ENCODE peak calls at places on chromosome 3, in four cellular contexts. S, B, L and G are unnamed samples.

GRCh38 chr3:57151021-57151449 is 14.1 kb downstream of the IL17RD start:
- DNase-seq in L (no peak), B (peak), S (peak), G (peak)

GRCh38 chr3:134009345-134010000 is 20.3 kb downstream of the SLCO2A1 start:
- DNase-seq in B (peak), L (no peak), S (peak), G (no peak)

GRCh38 chr3:108705045-108705444 is 52.2 kb downstream of the RETNLB start:
- DNase-seq in B (no peak), L (no peak), S (no peak), G (no peak)

GRCh38 chr3:64437126-64437525 is 211.9 kb upstream of the PRICKLE2 start:
- DNase-seq in S (no peak), L (no peak), B (no peak), G (no peak)

GRCh38 chr3:151838574-151839312 is 24.8 kb downstream of the AADAC start:
- DNase-seq in B (peak), S (peak), L (peak), G (peak)

GRCh38 chr3:79094654-79095053 is 673.1 kb downstream of the ROBO1 start:
- DNase-seq in L (no peak), S (no peak), B (no peak), G (no peak)

GRCh38 chr3:14452676-14453367 is 50.4 kb downstream of the SLC6A6 start:
- DNase-seq in B (peak), S (peak), L (no peak), G (peak)

GRCh38 chr3:49656541-49657112 is 17.5 kb upstream of the APEH start:
- DNase-seq in S (no peak), B (no peak), L (peak), G (no peak)

GRCh38 chr3:46442591-46443530 is 21.8 kb downstream of the LTF start:
- DNase-seq in L (no peak), S (no peak), B (peak), G (no peak)

GRCh38 chr3:52293491-52294319 is 6.1 kb downstream of the GLYCTK start:
- DNase-seq in B (no peak), S (no peak), L (no peak), G (no peak)

GRCh38 chr3:105878061-105878460 is 9.2 kb upstream of the CBLB start:
- DNase-seq in L (no peak), B (peak), S (no peak), G (no peak)

GRCh38 chr3:44318929-44319328 is 19.6 kb upstream of the TCAIM start:
- DNase-seq in L (no peak), S (no peak), B (no peak), G (no peak)

GRCh38 chr3:50574280-50574831 is 5.0 kb downstream of the HEMK1 start:
- DNase-seq in S (no peak), L (no peak), B (no peak), G (no peak)

GRCh38 chr3:64732570-64732969 is 44.8 kb upstream of the ADAMTS9 start:
- DNase-seq in S (no peak), B (no peak), L (no peak), G (peak)

GRCh38 chr3:173690542-173690941 is 293.0 kb downstream of the NLGN1 start:
- DNase-seq in B (peak), L (no peak), S (peak), G (peak)

GRCh38 chr3:165195628-165196576 is at the start of gene SLITRK3:
- DNase-seq in B (no peak), L (no peak), S (no peak), G (peak)

GRCh38 chr3:153001428-153001827 is 160.6 kb upstream of the RAP2B start:
- DNase-seq in S (peak), B (no peak), L (no peak), G (no peak)

GRCh38 chr3:150639262-150639661 is 36.1 kb downstream of the SELENOT start:
- DNase-seq in B (no peak), L (no peak), S (peak), G (no peak)

DNA sequence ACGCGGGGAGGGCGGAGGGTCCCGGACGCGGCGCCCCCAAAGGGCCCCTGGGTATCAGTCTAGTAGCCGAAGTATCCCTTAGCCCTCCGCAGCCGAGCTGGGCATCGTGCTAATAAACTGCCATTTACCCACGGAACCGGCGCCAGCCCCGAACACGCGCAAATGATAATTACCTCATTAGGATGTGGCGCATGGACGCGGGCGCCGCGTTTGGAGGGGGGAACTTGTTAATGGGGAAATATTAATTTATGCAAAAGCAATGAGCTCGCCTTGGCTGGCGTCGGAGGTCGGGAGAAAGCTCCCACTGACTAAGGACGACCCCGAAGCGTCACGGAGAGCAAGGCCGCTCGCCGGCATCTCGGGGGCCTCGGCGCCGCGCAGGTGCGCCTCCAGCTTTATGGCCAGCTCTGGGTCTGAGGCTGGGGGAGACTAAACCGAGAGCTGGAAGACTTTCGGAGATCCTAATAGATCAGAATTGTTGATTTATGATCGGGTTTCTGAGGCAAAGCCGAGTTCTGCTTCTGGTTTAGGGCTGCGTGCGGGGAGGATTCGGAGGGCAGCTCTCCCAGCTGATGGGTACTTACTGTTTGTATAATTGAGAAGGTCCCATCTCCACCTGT is 474 bp upstream of the FEZF2 start:
- DNase-seq in B (no peak), L (no peak), S (no peak), G (no peak)
- TF ChIP-seq EZH2 in B (peak), L (no peak), S (peak), G (peak)

GRCh38 chr3:147390589-147391569 is 15.5 kb downstream of the ZIC4 start:
- DNase-seq in B (no peak), L (no peak), S (no peak), G (no peak)

GRCh38 chr3:147387550-147388394 is 18.6 kb downstream of the ZIC4 start:
- DNase-seq in S (no peak), L (no peak), B (no peak), G (no peak)

GRCh38 chr3:147389265-147390175 is 16.8 kb downstream of the ZIC4 start:
- DNase-seq in L (no peak), S (no peak), B (no peak), G (no peak)

GRCh38 chr3:147391726-147392082 is 14.6 kb downstream of the ZIC4 start:
- DNase-seq in S (no peak), L (no peak), B (no peak), G (no peak)

DNA sequence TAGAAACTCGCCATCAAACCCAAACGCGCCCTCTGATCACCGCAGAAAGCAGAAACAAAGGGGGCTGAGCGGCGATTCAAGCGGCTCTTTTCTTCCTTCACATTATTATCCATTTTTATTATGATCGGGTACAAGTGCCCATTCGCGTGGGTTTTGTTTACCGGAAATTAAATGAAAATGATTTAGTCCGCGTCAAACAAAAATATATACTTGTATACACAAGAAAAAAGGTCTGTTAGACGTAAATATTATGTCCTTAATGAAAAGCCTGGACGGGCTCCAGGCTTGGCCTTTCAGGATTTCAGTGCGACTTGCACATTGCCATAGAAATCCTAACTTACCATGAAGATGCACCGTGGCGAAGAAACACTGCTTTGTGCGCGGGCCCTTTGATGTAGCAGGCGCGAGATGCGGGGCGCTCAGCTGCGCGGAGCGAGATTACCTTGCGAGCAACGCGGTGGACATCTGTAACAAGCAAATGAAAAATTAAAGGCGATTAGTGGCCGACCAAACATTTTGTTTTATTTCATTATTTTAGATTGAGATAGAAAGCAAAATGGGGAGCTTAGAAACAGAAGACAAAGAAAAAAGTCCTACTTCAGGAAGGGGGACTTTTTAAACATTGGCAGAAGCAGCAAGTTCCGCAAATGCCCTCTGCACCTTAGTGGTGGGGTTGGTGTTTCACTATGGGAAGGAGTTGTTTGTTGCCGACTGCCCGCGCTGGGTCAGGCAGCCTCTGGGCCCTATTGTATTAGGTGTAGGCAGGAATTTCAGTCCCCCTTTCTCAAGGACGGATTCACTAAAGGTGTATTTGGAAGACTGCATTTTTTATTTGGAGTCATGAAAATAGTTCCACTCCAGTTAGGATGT is 17.7 kb downstream of the ZIC4 start:
- DNase-seq in L (no peak), B (no peak), S (no peak), G (no peak)
- TF ChIP-seq EZH2 in L (no peak), B (peak), S (no peak), G (no peak)

GRCh38 chr3:127915115-127915936 is at the start of gene KBTBD12:
- DNase-seq in B (no peak), L (no peak), S (no peak), G (no peak)
- TF ChIP-seq EZH2 in B (no peak), L (no peak), S (peak), G (no peak)

GRCh38 chr3:197003461-197004385 is 25.9 kb downstream of the MELTF start:
- DNase-seq in L (no peak), B (no peak), S (no peak), G (peak)
- TF ChIP-seq EZH2 in L (no peak), B (no peak), S (no peak), G (no peak)

GRCh38 chr3:9257092-9257491 is 7.6 kb upstream of the SRGAP3 start:
- DNase-seq in S (no peak), B (no peak), L (no peak), G (no peak)
- TF ChIP-seq EZH2 in S (no peak), B (no peak), L (no peak), G (no peak)

GRCh38 chr3:147377412-147378185 is 28.7 kb downstream of the ZIC4 start:
- DNase-seq in L (no peak), B (no peak), S (no peak), G (no peak)
- TF ChIP-seq EZH2 in L (no peak), B (no peak), S (peak), G (no peak)

GRCh38 chr3:126267169-126267975 is 87.0 kb upstream of the ALDH1L1 start:
- DNase-seq in L (no peak), B (peak), S (peak), G (no peak)
- TF ChIP-seq EZH2 in L (no peak), B (no peak), S (no peak), G (no peak)

GRCh38 chr3:147396709-147397046 is 9.7 kb downstream of the ZIC4 start:
- DNase-seq in L (no peak), B (no peak), S (no peak), G (no peak)
- TF ChIP-seq EZH2 in L (no peak), B (no peak), S (no peak), G (no peak)